ENCODE peak calls at places on chromosomes 11 and 22, in seven cellular contexts. One of them, this sample, is unnamed.
A peak's percentile ranks its signal among the peaks of the same experiment; 100 is the strongest.

GRCh38 chr11:61791737-61792309 is 576 bp downstream of the TMEM258 start:
- DNase-seq in H9: no peak
- DNase-seq in COR-L47: peak; percentile 85
- DNase-seq in bronchial epithelial cell: peak; percentile 84
- DNase-seq in left cardiac atrium: peak; percentile 86
- DNase-seq in naive thymus-derived CD8-positive, alpha-beta T cell: peak; percentile 43
- DNase-seq in GM04503: peak; percentile 53
- DNase-seq in this sample: peak; percentile 68

GRCh38 chr22:25120761-25121212 is 78.9 kb upstream of the CRYBB3 start:
- DNase-seq in left cardiac atrium: no peak
- DNase-seq in H9: no peak
- DNase-seq in bronchial epithelial cell: no peak
- DNase-seq in naive thymus-derived CD8-positive, alpha-beta T cell: no peak
- DNase-seq in GM04503: no peak
- DNase-seq in COR-L47: no peak
- DNase-seq in this sample: peak; percentile 72

GRCh38 chr11:2523821-2524391 is 79.1 kb downstream of the KCNQ1 start:
- DNase-seq in left cardiac atrium: peak; percentile 7
- DNase-seq in GM04503: no peak
- DNase-seq in naive thymus-derived CD8-positive, alpha-beta T cell: no peak
- DNase-seq in bronchial epithelial cell: no peak
- DNase-seq in COR-L47: no peak
- DNase-seq in H9: peak; percentile 18
- DNase-seq in this sample: peak; percentile 29

GRCh38 chr11:48041877-48042698 is 61.7 kb downstream of the PTPRJ start:
- DNase-seq in naive thymus-derived CD8-positive, alpha-beta T cell: no peak
- DNase-seq in left cardiac atrium: no peak
- DNase-seq in GM04503: no peak
- DNase-seq in COR-L47: no peak
- DNase-seq in H9: no peak
- DNase-seq in bronchial epithelial cell: no peak
- DNase-seq in this sample: no peak

GRCh38 chr22:45268958-45269844 is 15.5 kb upstream of the UPK3A start:
- DNase-seq in H9: peak; percentile 86
- DNase-seq in bronchial epithelial cell: peak; percentile 17
- DNase-seq in naive thymus-derived CD8-positive, alpha-beta T cell: peak; percentile 91
- DNase-seq in GM04503: no peak
- DNase-seq in COR-L47: peak; percentile 54
- DNase-seq in left cardiac atrium: peak; percentile 87
- DNase-seq in this sample: peak; percentile 90

GRCh38 chr22:27851974-27852713 is 50.6 kb upstream of the MN1 start:
- DNase-seq in H9: no peak
- DNase-seq in GM04503: no peak
- DNase-seq in naive thymus-derived CD8-positive, alpha-beta T cell: no peak
- DNase-seq in COR-L47: no peak
- DNase-seq in bronchial epithelial cell: peak; percentile 48
- DNase-seq in left cardiac atrium: peak; percentile 49
- DNase-seq in this sample: no peak

GRCh38 chr22:24108073-24108472 is 73.2 kb upstream of the SUSD2 start:
- DNase-seq in GM04503: no peak
- DNase-seq in left cardiac atrium: no peak
- DNase-seq in naive thymus-derived CD8-positive, alpha-beta T cell: no peak
- DNase-seq in H9: peak; percentile 41
- DNase-seq in COR-L47: no peak
- DNase-seq in bronchial epithelial cell: no peak
- DNase-seq in this sample: no peak

GRCh38 chr11:111562692-111563389 is 22.3 kb downstream of the LAYN start:
- DNase-seq in GM04503: no peak
- DNase-seq in H9: no peak
- DNase-seq in left cardiac atrium: no peak
- DNase-seq in COR-L47: no peak
- DNase-seq in naive thymus-derived CD8-positive, alpha-beta T cell: no peak
- DNase-seq in bronchial epithelial cell: no peak
- DNase-seq in this sample: no peak

GRCh38 chr11:8833568-8834275 is 77.3 kb upstream of the AKIP1 start:
- DNase-seq in left cardiac atrium: no peak
- DNase-seq in naive thymus-derived CD8-positive, alpha-beta T cell: no peak
- DNase-seq in COR-L47: no peak
- DNase-seq in bronchial epithelial cell: peak; percentile 84
- DNase-seq in GM04503: no peak
- DNase-seq in H9: no peak
- DNase-seq in this sample: no peak

GRCh38 chr11:111736191-111736590 is 30.0 kb downstream of the PPP2R1B start:
- DNase-seq in naive thymus-derived CD8-positive, alpha-beta T cell: no peak
- DNase-seq in H9: no peak
- DNase-seq in GM04503: peak; percentile 64
- DNase-seq in left cardiac atrium: no peak
- DNase-seq in COR-L47: no peak
- DNase-seq in bronchial epithelial cell: no peak
- DNase-seq in this sample: no peak

GRCh38 chr11:67369801-67370284 is 3.6 kb downstream of the CLCF1 start:
- DNase-seq in naive thymus-derived CD8-positive, alpha-beta T cell: no peak
- DNase-seq in GM04503: no peak
- DNase-seq in H9: no peak
- DNase-seq in COR-L47: peak; percentile 70
- DNase-seq in left cardiac atrium: no peak
- DNase-seq in bronchial epithelial cell: no peak
- DNase-seq in this sample: no peak

GRCh38 chr22:41801147-41801819 is 804 bp downstream of the CCDC134 start:
- DNase-seq in GM04503: no peak
- DNase-seq in COR-L47: no peak
- DNase-seq in bronchial epithelial cell: no peak
- DNase-seq in left cardiac atrium: no peak
- DNase-seq in H9: no peak
- DNase-seq in naive thymus-derived CD8-positive, alpha-beta T cell: no peak
- DNase-seq in this sample: no peak

GRCh38 chr22:36432592-36433317 is 45.0 kb upstream of the MYH9 start:
- DNase-seq in COR-L47: no peak
- DNase-seq in GM04503: no peak
- DNase-seq in left cardiac atrium: no peak
- DNase-seq in H9: no peak
- DNase-seq in naive thymus-derived CD8-positive, alpha-beta T cell: no peak
- DNase-seq in bronchial epithelial cell: no peak
- DNase-seq in this sample: no peak

GRCh38 chr11:65852508-65853248 is 5.3 kb downstream of the CFL1 start:
- DNase-seq in GM04503: no peak
- DNase-seq in left cardiac atrium: no peak
- DNase-seq in bronchial epithelial cell: no peak
- DNase-seq in H9: peak; percentile 31
- DNase-seq in naive thymus-derived CD8-positive, alpha-beta T cell: no peak
- DNase-seq in COR-L47: no peak
- DNase-seq in this sample: no peak

GRCh38 chr11:66231561-66231960 is 36.9 kb upstream of the RAB1B start:
- DNase-seq in left cardiac atrium: no peak
- DNase-seq in COR-L47: peak; percentile 87
- DNase-seq in GM04503: no peak
- DNase-seq in naive thymus-derived CD8-positive, alpha-beta T cell: no peak
- DNase-seq in bronchial epithelial cell: no peak
- DNase-seq in H9: no peak
- DNase-seq in this sample: no peak

This sample was measured in lower lobe of right lung.